ENCODE peak calls at places on chromosome 1, in six cellular contexts. One of them, this sample, is unnamed.

GRCh38 chr1:108858541-108858940 is 1.6 kb upstream of the AKNAD1 start:
- DNase-seq in thoracic aorta: no peak
- DNase-seq in heart left ventricle: no peak
- DNase-seq in GM23338: no peak
- DNase-seq in brain microvascular endothelial cell: no peak
- DNase-seq in dorsolateral prefrontal cortex: no peak
- DNase-seq in this sample: no peak

GRCh38 chr1:112997781-112998180 is 41.8 kb upstream of the SLC16A1 start:
- DNase-seq in heart left ventricle: peak; percentile 34
- DNase-seq in GM23338: no peak
- DNase-seq in brain microvascular endothelial cell: no peak
- DNase-seq in thoracic aorta: no peak
- DNase-seq in dorsolateral prefrontal cortex: no peak
- DNase-seq in this sample: no peak

GRCh38 chr1:62728963-62729362 is 40.8 kb upstream of the DOCK7 start:
- DNase-seq in brain microvascular endothelial cell: no peak
- DNase-seq in thoracic aorta: no peak
- DNase-seq in GM23338: peak; percentile 70
- DNase-seq in heart left ventricle: no peak
- DNase-seq in dorsolateral prefrontal cortex: no peak
- DNase-seq in this sample: no peak

GRCh38 chr1:217214551-217214950 is 416.3 kb downstream of the GPATCH2 start:
- DNase-seq in brain microvascular endothelial cell: no peak
- DNase-seq in heart left ventricle: no peak
- DNase-seq in GM23338: no peak
- DNase-seq in thoracic aorta: no peak
- DNase-seq in dorsolateral prefrontal cortex: no peak
- DNase-seq in this sample: no peak

GRCh38 chr1:19309123-19309813 is 2.7 kb downstream of the AKR7A2 start:
- DNase-seq in brain microvascular endothelial cell: peak; percentile 79
- DNase-seq in GM23338: no peak
- DNase-seq in heart left ventricle: no peak
- DNase-seq in thoracic aorta: no peak
- DNase-seq in dorsolateral prefrontal cortex: no peak
- DNase-seq in this sample: no peak

GRCh38 chr1:184075040-184076029 is 23.8 kb downstream of the TSEN15 start:
- DNase-seq in heart left ventricle: peak; percentile 44
- DNase-seq in dorsolateral prefrontal cortex: no peak
- DNase-seq in thoracic aorta: no peak
- DNase-seq in brain microvascular endothelial cell: peak; percentile 64
- DNase-seq in GM23338: peak; percentile 73
- DNase-seq in this sample: no peak

GRCh38 chr1:110673197-110673701 is 1.5 kb downstream of the KCNA3 start:
- DNase-seq in brain microvascular endothelial cell: no peak
- DNase-seq in dorsolateral prefrontal cortex: no peak
- DNase-seq in heart left ventricle: no peak
- DNase-seq in thoracic aorta: no peak
- DNase-seq in GM23338: peak; percentile 11
- DNase-seq in this sample: no peak

GRCh38 chr1:240174734-240175133 is 83.1 kb downstream of the FMN2 start:
- DNase-seq in heart left ventricle: no peak
- DNase-seq in thoracic aorta: no peak
- DNase-seq in GM23338: no peak
- DNase-seq in dorsolateral prefrontal cortex: no peak
- DNase-seq in brain microvascular endothelial cell: no peak
- DNase-seq in this sample: no peak

GRCh38 chr1:1858382-1859086 is 32.4 kb downstream of the GNB1 start:
- DNase-seq in heart left ventricle: peak; percentile 88
- DNase-seq in brain microvascular endothelial cell: peak; percentile 86
- DNase-seq in thoracic aorta: peak; percentile 48
- DNase-seq in dorsolateral prefrontal cortex: peak; percentile 48
- DNase-seq in GM23338: peak; percentile 72
- DNase-seq in this sample: peak; percentile 40

GRCh38 chr1:42955311-42956063 is 3.2 kb downstream of the SLC2A1 start:
- DNase-seq in heart left ventricle: no peak
- DNase-seq in brain microvascular endothelial cell: no peak
- DNase-seq in thoracic aorta: no peak
- DNase-seq in GM23338: no peak
- DNase-seq in dorsolateral prefrontal cortex: no peak
- DNase-seq in this sample: no peak

GRCh38 chr1:86825294-86825693 is 88.6 kb downstream of the SELENOF start:
- DNase-seq in heart left ventricle: no peak
- DNase-seq in thoracic aorta: no peak
- DNase-seq in GM23338: no peak
- DNase-seq in brain microvascular endothelial cell: peak; percentile 12
- DNase-seq in dorsolateral prefrontal cortex: no peak
- DNase-seq in this sample: peak; percentile 40

GRCh38 chr1:152436593-152437338 is 22.7 kb upstream of the CRNN start:
- DNase-seq in GM23338: no peak
- DNase-seq in brain microvascular endothelial cell: no peak
- DNase-seq in thoracic aorta: no peak
- DNase-seq in dorsolateral prefrontal cortex: no peak
- DNase-seq in heart left ventricle: no peak
- DNase-seq in this sample: no peak

GRCh38 chr1:170711682-170712081 is 47.8 kb downstream of the PRRX1 start:
- DNase-seq in GM23338: no peak
- DNase-seq in thoracic aorta: no peak
- DNase-seq in heart left ventricle: no peak
- DNase-seq in brain microvascular endothelial cell: peak; percentile 81
- DNase-seq in dorsolateral prefrontal cortex: no peak
- DNase-seq in this sample: no peak

GRCh38 chr1:194078765-194079164 is 892.4 kb upstream of the B3GALT2 start:
- DNase-seq in GM23338: no peak
- DNase-seq in thoracic aorta: no peak
- DNase-seq in heart left ventricle: no peak
- DNase-seq in brain microvascular endothelial cell: no peak
- DNase-seq in dorsolateral prefrontal cortex: no peak
- DNase-seq in this sample: no peak

GRCh38 chr1:26723013-26723991 is 27.5 kb downstream of the ARID1A start:
- DNase-seq in GM23338: peak; percentile 90
- DNase-seq in dorsolateral prefrontal cortex: peak; percentile 86
- DNase-seq in thoracic aorta: peak; percentile 86
- DNase-seq in heart left ventricle: peak; percentile 90
- DNase-seq in brain microvascular endothelial cell: peak; percentile 94
- DNase-seq in this sample: peak; percentile 62

GRCh38 chr1:101150676-101151075 is 86.1 kb upstream of the S1PR1 start:
- DNase-seq in dorsolateral prefrontal cortex: no peak
- DNase-seq in GM23338: no peak
- DNase-seq in heart left ventricle: no peak
- DNase-seq in brain microvascular endothelial cell: no peak
- DNase-seq in thoracic aorta: no peak
- DNase-seq in this sample: no peak

GRCh38 chr1:244802041-244802440 is 33.4 kb upstream of the COX20 start:
- DNase-seq in brain microvascular endothelial cell: no peak
- DNase-seq in GM23338: no peak
- DNase-seq in dorsolateral prefrontal cortex: no peak
- DNase-seq in thoracic aorta: no peak
- DNase-seq in heart left ventricle: no peak
- DNase-seq in this sample: no peak

GRCh38 chr1:154629160-154630073 is 21.4 kb upstream of the ADAR start:
- DNase-seq in brain microvascular endothelial cell: no peak
- DNase-seq in thoracic aorta: no peak
- DNase-seq in GM23338: no peak
- DNase-seq in dorsolateral prefrontal cortex: no peak
- DNase-seq in heart left ventricle: no peak
- DNase-seq in this sample: no peak

GRCh38 chr1:154639876-154640275 is 31.9 kb upstream of the ADAR start:
- DNase-seq in brain microvascular endothelial cell: no peak
- DNase-seq in dorsolateral prefrontal cortex: no peak
- DNase-seq in GM23338: no peak
- DNase-seq in thoracic aorta: no peak
- DNase-seq in heart left ventricle: no peak
- DNase-seq in this sample: no peak

DNA sequence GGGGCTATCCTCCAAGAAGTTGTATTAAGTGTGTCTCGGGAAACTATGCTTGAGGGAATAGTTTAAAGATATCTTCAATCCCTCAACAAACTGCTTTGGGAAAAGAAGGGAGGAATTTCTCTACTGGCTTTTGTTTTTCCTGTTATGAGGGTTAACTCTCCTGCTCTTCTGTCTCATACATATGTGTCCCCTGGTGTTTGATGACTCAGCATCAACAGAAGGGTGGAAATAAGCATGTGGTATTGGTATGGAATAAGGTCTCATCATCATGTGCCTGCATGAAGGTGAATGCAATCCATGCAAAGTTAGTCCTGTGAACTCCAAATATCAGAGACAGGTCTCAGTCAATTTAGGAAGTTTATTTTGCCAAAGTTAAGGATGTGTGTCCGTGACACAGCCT is 27.2 kb upstream of the ADAR start:
- DNase-seq in dorsolateral prefrontal cortex: no peak
- DNase-seq in thoracic aorta: no peak
- DNase-seq in GM23338: no peak
- DNase-seq in brain microvascular endothelial cell: no peak
- DNase-seq in heart left ventricle: no peak
- DNase-seq in this sample: no peak
- TF ChIP-seq CTCF in dorsolateral prefrontal cortex: no peak
- TF ChIP-seq CTCF in thoracic aorta: no peak
- TF ChIP-seq CTCF in GM23338: no peak
- TF ChIP-seq CTCF in brain microvascular endothelial cell: no peak
- TF ChIP-seq CTCF in heart left ventricle: no peak
- TF ChIP-seq CTCF in this sample: no peak

GRCh38 chr1:177274687-177275211 is 104.0 kb downstream of the BRINP2 start:
- DNase-seq in dorsolateral prefrontal cortex: no peak
- DNase-seq in thoracic aorta: no peak
- DNase-seq in GM23338: no peak
- DNase-seq in brain microvascular endothelial cell: peak; percentile 21
- DNase-seq in heart left ventricle: peak; percentile 45
- DNase-seq in this sample: no peak

GRCh38 chr1:177282976-177283375 is 112.2 kb downstream of the BRINP2 start:
- DNase-seq in thoracic aorta: no peak
- DNase-seq in brain microvascular endothelial cell: no peak
- DNase-seq in dorsolateral prefrontal cortex: no peak
- DNase-seq in GM23338: peak; percentile 30
- DNase-seq in heart left ventricle: no peak
- DNase-seq in this sample: no peak

GRCh38 chr1:177283380-177283779 is 112.6 kb downstream of the BRINP2 start:
- DNase-seq in GM23338: no peak
- DNase-seq in thoracic aorta: no peak
- DNase-seq in heart left ventricle: no peak
- DNase-seq in brain microvascular endothelial cell: no peak
- DNase-seq in dorsolateral prefrontal cortex: no peak
- DNase-seq in this sample: no peak

GRCh38 chr1:177281901-177282300 is 111.1 kb downstream of the BRINP2 start:
- DNase-seq in dorsolateral prefrontal cortex: no peak
- DNase-seq in heart left ventricle: no peak
- DNase-seq in thoracic aorta: no peak
- DNase-seq in GM23338: peak; percentile 9
- DNase-seq in brain microvascular endothelial cell: no peak
- DNase-seq in this sample: no peak

DNA sequence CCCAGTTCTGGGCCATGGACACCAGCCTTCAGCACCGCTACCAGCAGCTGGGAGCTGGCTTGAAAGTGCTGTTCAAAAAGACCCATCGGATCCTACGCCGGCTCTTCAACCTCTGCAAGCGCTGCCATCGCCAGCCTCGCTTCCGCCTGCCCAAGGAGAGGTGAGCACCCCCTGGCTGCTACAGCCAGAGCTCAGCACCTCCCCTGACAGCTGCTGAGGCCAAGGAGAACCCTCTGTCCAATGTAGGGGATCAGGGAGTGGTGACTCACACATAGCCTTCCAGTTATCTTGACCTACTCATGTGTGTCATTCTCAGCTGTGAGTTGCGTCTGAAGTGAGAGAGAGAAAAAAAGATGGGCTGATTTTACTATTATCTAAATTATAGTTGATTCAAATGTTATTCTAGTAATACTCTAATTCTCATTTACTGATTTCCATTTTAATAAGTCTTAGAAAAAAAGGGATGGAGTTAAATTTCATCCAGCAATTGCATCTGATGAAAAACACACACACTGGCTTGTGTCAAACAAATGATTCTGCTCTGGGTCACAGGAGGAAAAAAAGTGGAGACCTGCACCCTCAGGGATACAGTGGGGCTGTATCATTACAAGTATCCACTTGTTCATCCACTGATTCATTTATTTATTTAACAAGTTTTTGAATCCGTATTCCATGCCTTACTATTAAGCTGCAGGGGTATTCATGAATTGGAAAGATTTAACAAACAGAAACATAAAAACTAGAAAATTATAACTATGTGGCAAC is 108.0 kb downstream of the BRINP2 start:
- DNase-seq in GM23338: peak; percentile 7
- DNase-seq in brain microvascular endothelial cell: peak; percentile 28
- DNase-seq in thoracic aorta: no peak
- DNase-seq in heart left ventricle: no peak
- DNase-seq in dorsolateral prefrontal cortex: no peak
- DNase-seq in this sample: no peak
- TF ChIP-seq CTCF in GM23338: peak; percentile 52
- TF ChIP-seq CTCF in brain microvascular endothelial cell: peak; percentile 33
- TF ChIP-seq CTCF in thoracic aorta: no peak
- TF ChIP-seq CTCF in heart left ventricle: no peak
- TF ChIP-seq CTCF in dorsolateral prefrontal cortex: no peak
- TF ChIP-seq CTCF in this sample: no peak

DNA sequence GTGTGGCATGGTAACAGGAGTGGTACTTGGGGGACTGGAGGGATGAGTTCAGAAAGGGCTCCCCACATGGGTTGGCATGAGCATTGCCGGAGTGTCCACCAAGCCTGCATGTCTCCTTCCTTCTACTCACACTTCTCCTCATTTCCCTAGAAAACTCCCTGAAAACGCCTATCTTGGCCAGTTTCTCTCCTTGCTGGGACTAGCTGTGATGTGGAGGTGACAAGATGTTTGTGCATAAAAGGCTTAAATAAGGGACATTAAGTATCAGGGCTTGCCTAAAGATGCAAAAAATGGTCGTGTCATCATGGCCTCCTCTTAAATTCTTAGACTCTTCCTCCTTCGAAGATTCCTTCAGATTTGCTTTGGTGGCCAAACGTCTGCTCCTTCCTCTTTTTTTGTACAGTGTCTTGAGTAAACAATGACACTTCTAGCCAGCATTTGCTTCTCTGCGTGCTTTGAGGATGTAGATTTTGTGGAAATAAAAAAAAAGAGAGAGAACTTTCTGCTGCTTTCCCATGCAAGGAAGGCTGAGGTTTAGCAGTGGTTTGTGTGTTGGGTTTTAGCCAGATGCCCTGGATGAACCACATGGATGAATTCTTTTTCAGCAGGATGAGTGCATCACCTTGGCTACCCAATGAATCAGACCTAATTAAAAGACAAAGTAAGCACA is 239.1 kb upstream of the IRF2BP2 start:
- DNase-seq in brain microvascular endothelial cell: peak; percentile 75
- DNase-seq in heart left ventricle: no peak
- DNase-seq in thoracic aorta: no peak
- DNase-seq in GM23338: no peak
- DNase-seq in dorsolateral prefrontal cortex: no peak
- DNase-seq in this sample: no peak
- TF ChIP-seq CTCF in brain microvascular endothelial cell: peak; percentile 40
- TF ChIP-seq CTCF in heart left ventricle: no peak
- TF ChIP-seq CTCF in thoracic aorta: no peak
- TF ChIP-seq CTCF in GM23338: peak; percentile 19
- TF ChIP-seq CTCF in dorsolateral prefrontal cortex: peak; percentile 13
- TF ChIP-seq CTCF in this sample: no peak

DNA sequence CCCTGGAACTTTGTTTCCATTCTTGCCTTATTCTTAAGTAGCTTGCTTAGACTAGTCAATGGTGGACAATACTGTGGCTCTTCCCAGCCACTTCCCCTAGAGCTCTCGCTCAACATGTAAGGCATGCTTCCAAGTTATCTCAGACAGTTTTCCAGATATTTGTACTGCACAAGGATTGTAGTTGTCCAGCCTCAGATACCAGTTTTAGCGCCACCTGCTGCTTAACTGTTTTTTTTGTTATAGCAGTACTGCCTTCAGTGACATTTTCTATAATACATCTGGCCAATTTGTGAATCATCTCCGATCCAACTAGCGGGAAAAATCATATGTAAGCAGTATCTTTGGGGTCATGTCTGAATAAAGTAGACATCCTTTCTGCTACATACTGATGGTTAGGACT is 346.7 kb upstream of the ADGRL4 start:
- DNase-seq in heart left ventricle: peak; percentile 18
- DNase-seq in brain microvascular endothelial cell: peak; percentile 79
- DNase-seq in dorsolateral prefrontal cortex: no peak
- DNase-seq in thoracic aorta: no peak
- DNase-seq in GM23338: peak; percentile 66
- DNase-seq in this sample: no peak
- TF ChIP-seq CTCF in heart left ventricle: peak; percentile 24
- TF ChIP-seq CTCF in brain microvascular endothelial cell: peak; percentile 65
- TF ChIP-seq CTCF in dorsolateral prefrontal cortex: peak; percentile 34
- TF ChIP-seq CTCF in thoracic aorta: peak; percentile 30
- TF ChIP-seq CTCF in GM23338: peak; percentile 64
- TF ChIP-seq CTCF in this sample: no peak